ENCODE peak calls at places on chromosomes 3 and 15, in five cellular contexts. M is aorta, P is left lung, U is cardiac muscle cell, A is psoas muscle. K is an unnamed sample. For H3K4me1, the result is how much of the 10 kb centered on the place peaks cover.

GRCh38 chr15:94383041-94383440 is 151.7 kb downstream of the MCTP2 start:
- DNase-seq in M (no peak), P (no peak), U (no peak), A (no peak), K (no peak)

GRCh38 chr3:100900671-100901070 is 92.5 kb downstream of the ABI3BP start:
- DNase-seq in M (no peak), P (no peak), U (no peak), A (no peak), K (no peak)

GRCh38 chr3:139537325-139537724 is 2.2 kb downstream of the RBP1 start:
- DNase-seq in M (no peak), P (no peak), U (no peak), A (no peak), K (no peak)

GRCh38 chr3:123489400-123490004 is 40.6 kb upstream of the ADCY5 start:
- DNase-seq in M (peak), P (peak), U (peak), A (peak), K (peak)

GRCh38 chr3:192750201-192750600 is 22.9 kb upstream of the FGF12 start:
- DNase-seq in M (no peak), P (no peak), U (no peak), A (no peak), K (no peak)

GRCh38 chr3:186599142-186599784 is 13.6 kb upstream of the AHSG start:
- DNase-seq in M (no peak), P (no peak), U (no peak), A (no peak), K (no peak)

GRCh38 chr3:49295489-49296058 is 18.5 kb upstream of the C3orf62 start:
- DNase-seq in M (no peak), P (no peak), U (peak), A (no peak), K (peak)

GRCh38 chr15:70741677-70742293 is 21.6 kb downstream of the UACA start:
- DNase-seq in M (no peak), P (no peak), U (peak), A (no peak), K (no peak)

GRCh38 chr3:108021533-108021932 is 69.3 kb downstream of the CD47 start:
- DNase-seq in M (no peak), P (no peak), U (no peak), A (no peak), K (no peak)

GRCh38 chr3:59425942-59426341 is 376.1 kb upstream of the CFAP20DC start:
- DNase-seq in M (no peak), P (no peak), U (no peak), A (no peak), K (peak)

GRCh38 chr15:60935130-60935529 is 294.0 kb downstream of the RORA start:
- DNase-seq in M (no peak), P (no peak), U (no peak), A (no peak), K (no peak)
- H3K4me1 ChIP-seq in M (under half), P (under half), U (under half), A (under half), K (under half)

DNA sequence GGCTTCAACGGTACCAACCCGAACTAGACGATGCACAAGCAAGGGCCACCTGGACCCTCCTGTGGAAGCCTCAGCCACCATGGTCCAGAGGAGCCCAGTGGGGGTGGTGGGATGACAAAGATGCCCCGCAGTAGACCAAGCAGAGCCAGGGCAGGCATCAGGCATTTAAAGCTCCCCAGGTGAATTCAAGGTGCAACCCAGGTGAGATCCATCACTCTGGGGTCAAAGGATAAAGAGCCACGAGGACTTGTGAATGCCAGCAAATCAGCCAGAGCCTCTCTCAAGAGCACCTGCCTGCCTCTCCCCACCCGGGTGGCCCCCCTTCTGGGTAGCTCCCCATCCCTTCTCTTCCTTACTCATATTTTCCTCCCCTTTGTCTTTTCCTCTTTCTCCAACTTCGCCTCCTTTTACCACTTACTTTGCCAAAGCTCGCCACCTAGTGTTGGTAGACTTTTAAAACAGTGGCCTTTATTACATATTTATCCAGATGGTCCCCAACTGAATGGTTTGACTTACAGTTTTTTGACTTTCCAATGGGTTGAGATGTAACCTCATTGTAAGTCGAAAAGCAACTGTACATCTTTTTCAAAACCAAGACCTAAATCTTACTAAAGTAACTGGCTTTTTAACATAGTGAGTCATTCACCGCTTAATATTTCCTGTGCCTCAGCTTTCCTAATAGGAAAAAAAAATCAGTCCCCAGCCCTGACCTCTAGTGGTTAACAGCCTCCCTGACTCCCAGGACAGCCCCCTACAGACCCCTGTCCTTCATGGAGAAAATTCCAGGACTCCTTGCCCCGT is 18.8 kb downstream of the PLA2G4F start:
- DNase-seq in M (peak), P (no peak), U (peak), A (no peak), K (no peak)
- H3K4me1 ChIP-seq in M (under half), P (under half), U (under half), A (under half), K (under half)

GRCh38 chr3:181915556-181915955 is 203.8 kb downstream of the SOX2 start:
- DNase-seq in M (no peak), P (no peak), U (no peak), A (no peak), K (no peak)

GRCh38 chr3:181916018-181916417 is 204.3 kb downstream of the SOX2 start:
- DNase-seq in M (no peak), P (no peak), U (no peak), A (no peak), K (no peak)

GRCh38 chr3:181921220-181921619 is 209.5 kb downstream of the SOX2 start:
- DNase-seq in M (no peak), P (no peak), U (no peak), A (no peak), K (no peak)

GRCh38 chr3:181919375-181919774 is 207.7 kb downstream of the SOX2 start:
- DNase-seq in M (no peak), P (no peak), U (no peak), A (no peak), K (no peak)

GRCh38 chr3:181920409-181920808 is 208.7 kb downstream of the SOX2 start:
- DNase-seq in M (no peak), P (no peak), U (no peak), A (no peak), K (no peak)
- H3K4me1 ChIP-seq in M (under half), P (under half), U (under half), A (under half), K (under half)

DNA sequence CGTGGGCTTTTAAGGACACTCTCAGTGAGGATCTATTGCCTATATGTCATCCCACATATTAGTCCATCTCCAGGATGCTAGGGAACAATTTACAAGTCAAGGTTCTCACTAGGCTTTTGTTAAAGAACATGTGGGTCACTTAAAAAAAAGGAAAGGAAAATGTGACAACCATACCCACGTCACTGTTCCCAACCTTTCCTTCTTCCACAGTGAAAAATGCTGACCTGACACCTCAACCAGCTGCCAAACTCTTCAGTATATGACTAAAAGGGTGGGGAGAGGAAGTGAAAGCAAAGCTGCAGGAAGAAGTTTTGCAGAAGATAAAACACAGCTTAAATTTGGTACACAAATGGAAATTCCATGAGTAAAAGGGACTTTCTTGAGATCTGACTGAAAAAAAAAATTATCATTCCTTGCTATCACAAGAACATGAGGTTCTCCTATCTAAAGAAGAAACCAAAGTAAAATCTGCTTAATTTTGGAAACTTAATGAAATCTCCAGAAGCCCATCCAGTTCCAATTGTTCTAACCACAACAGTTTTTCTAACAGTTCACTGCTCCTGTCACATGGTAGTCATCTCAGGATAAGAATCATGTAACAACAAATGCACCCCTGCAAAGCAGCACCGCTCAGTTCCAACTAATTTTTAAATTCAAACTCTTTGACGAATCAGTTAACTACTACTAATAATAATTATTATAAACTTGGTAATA is 117.0 kb upstream of the TSPAN3 start:
- DNase-seq in M (no peak), P (peak), U (peak), A (peak), K (no peak)
- H3K4me1 ChIP-seq in M (under half), P (under half), U (half or more), A (under half), K (under half)

GRCh38 chr15:64089553-64090280 is 3.9 kb downstream of the CIAO2A start:
- DNase-seq in M (no peak), P (no peak), U (no peak), A (no peak), K (no peak)

GRCh38 chr15:64093627-64094417 is at the start of gene CIAO2A:
- DNase-seq in M (peak), P (peak), U (peak), A (peak), K (peak)

GRCh38 chr15:64092864-64093626 is 593 bp downstream of the CIAO2A start:
- DNase-seq in M (peak), P (peak), U (peak), A (peak), K (peak)

GRCh38 chr15:64092075-64092820 is 1.4 kb downstream of the CIAO2A start:
- DNase-seq in M (no peak), P (no peak), U (no peak), A (no peak), K (no peak)

DNA sequence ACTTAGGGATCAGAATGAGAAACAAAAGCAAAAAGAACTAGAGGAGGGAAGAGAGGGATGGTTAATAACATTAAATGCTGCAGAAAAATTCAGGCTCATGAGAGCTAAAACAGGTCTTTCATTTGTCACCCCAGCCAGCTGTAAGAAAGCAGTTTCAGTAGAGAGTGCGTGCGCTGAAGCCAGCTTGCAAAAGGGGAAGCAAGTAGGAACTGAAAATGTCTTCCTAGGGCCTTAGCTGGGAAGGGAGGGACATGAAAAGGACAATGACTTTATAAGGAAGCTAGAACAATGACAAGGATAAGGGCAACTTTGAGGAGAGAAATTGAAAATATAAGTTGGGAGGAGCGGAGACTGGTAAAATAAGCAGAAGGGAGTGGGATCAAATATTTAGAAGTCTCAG is 3.1 kb downstream of the CIAO2A start:
- DNase-seq in M (no peak), P (no peak), U (no peak), A (no peak), K (no peak)
- H3K4me1 ChIP-seq in M (under half), P (half or more), U (under half), A (under half), K (under half)

DNA sequence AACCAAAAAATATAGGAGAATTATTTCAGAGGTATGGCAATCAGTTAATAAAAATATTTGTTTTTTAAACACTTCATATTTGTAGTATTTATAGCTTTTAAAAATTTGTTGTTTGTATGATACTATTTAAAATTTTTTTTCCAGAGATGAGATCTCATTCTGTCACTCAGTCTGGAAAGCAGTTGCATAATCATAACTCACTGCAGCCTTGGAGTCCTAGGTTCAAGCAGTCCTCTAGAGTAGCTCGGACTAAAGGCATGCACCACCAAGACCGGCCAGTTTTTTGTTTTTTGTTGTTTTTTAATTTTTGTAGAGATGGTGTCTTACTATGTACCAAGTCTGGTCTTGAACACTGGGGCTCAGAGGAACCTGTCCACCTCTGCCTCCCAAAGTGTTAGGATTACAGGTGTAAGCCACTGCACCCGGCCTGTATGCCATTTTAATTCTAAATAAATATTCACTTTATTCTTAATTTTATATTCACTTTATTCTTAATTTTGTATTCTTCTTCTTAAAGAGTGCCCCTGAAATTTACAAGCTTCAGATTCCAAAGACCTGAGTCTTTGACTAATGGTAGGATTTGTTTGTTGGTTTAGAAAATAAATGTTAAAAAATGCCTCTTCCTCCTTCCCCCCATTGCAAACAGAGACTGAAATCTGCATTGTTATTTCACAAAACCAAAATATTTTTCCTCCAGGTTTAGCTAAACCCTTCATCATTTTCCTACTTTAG is 9.4 kb downstream of the TGFBR2 start:
- DNase-seq in M (no peak), P (no peak), U (no peak), A (no peak), K (no peak)
- H3K4me1 ChIP-seq in M (under half), P (half or more), U (under half), A (half or more), K (half or more)

DNA sequence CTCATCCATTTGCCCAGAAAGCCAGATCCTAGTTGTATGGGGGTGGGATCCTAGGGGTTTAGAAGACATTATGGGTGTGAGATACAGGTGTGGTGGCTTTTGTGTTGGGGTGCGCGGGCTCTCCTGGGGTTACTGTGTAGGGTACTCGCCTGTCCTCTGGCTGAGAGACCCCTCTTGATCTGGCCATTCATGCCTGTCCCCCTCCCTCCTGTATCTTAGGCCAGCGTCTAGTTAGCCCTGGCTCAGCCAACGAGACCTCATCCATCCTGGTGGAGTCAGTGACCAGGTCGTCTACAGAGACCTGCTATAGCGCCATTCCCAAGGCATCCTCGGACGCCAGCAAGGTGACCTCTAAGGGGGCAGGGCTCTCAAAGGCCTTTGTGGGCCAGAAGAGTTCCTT is 41.4 kb downstream of the DNASE1L3 start:
- DNase-seq in M (no peak), P (no peak), U (no peak), A (no peak), K (no peak)
- H3K4me1 ChIP-seq in M (under half), P (under half), U (under half), A (under half), K (under half)